ENCODE peak calls at places on chromosomes 11 and 22, in five cellular contexts. E, S, O, N and I are unnamed samples.

GRCh38 chr22:22558972-22559603 is at the start of gene PRAME:
- ATAC-seq in S (peak), O (peak), E (peak), N (peak), I (no peak)

GRCh38 chr11:65574963-65575567 is 788 bp upstream of the EHBP1L1 start:
- ATAC-seq in E (peak), O (no peak), S (no peak), N (peak), I (no peak)

GRCh38 chr22:38196791-38197429 is 4.9 kb upstream of the MAFF start:
- ATAC-seq in E (peak), O (no peak), N (no peak), S (no peak), I (no peak)

GRCh38 chr11:102625163-102625562 is at the start of gene MMP20:
- ATAC-seq in S (peak), E (no peak), N (no peak), O (no peak), I (no peak)

GRCh38 chr11:65790104-65790901 is 3.4 kb downstream of the OVOL1 start:
- ATAC-seq in S (peak), O (no peak), N (no peak), E (peak), I (no peak)

GRCh38 chr11:1304376-1304775 is 5.1 kb downstream of the TOLLIP start:
- ATAC-seq in N (no peak), O (no peak), E (no peak), S (peak), I (no peak)

GRCh38 chr11:19628018-19628417 is 84.6 kb upstream of the NAV2 start:
- ATAC-seq in S (no peak), O (peak), E (no peak), N (no peak), I (peak)

GRCh38 chr11:83662494-83662893 is 376.3 kb upstream of the CCDC90B start:
- ATAC-seq in E (no peak), S (peak), O (no peak), N (no peak), I (no peak)

GRCh38 chr11:1916986-1917522 is 2.4 kb upstream of the TNNT3 start:
- ATAC-seq in E (no peak), O (peak), N (peak), S (no peak), I (no peak)

GRCh38 chr11:47183969-47184368 is 2.3 kb downstream of the PACSIN3 start:
- ATAC-seq in S (no peak), E (no peak), N (no peak), O (no peak), I (no peak)

GRCh38 chr22:28907311-28908008 is 24.1 kb downstream of the ZNRF3 start:
- ATAC-seq in O (no peak), E (no peak), N (peak), S (no peak), I (no peak)

GRCh38 chr22:46945481-46945880 is 183.0 kb downstream of the TBC1D22A start:
- ATAC-seq in N (no peak), O (no peak), S (no peak), E (no peak), I (no peak)

GRCh38 chr11:128707671-128708070 is 13.8 kb downstream of the FLI1 start:
- ATAC-seq in O (no peak), E (no peak), N (no peak), S (no peak), I (no peak)

GRCh38 chr11:10397226-10397987 is 57.7 kb upstream of the AMPD3 start:
- ATAC-seq in S (no peak), N (no peak), O (no peak), E (no peak), I (no peak)

GRCh38 chr11:81237139-81237538 is 1496.5 kb downstream of the FAM181B start:
- ATAC-seq in S (peak), O (no peak), E (no peak), N (peak), I (no peak)

GRCh38 chr22:32660292-32660691 is 141.2 kb upstream of the TIMP3 start:
- ATAC-seq in S (peak), O (peak), N (peak), E (peak), I (peak)

GRCh38 chr11:92839450-92839849 is 130.0 kb upstream of the MTNR1B start:
- ATAC-seq in N (no peak), O (no peak), E (no peak), S (no peak), I (no peak)

GRCh38 chr22:43848366-43849171 is 13.7 kb downstream of the SULT4A1 start:
- ATAC-seq in E (peak), S (peak), N (peak), O (no peak), I (no peak)

GRCh38 chr11:78860720-78861422 is 286.2 kb upstream of the NARS2 start:
- ATAC-seq in S (no peak), O (no peak), E (no peak), N (no peak), I (no peak)

GRCh38 chr11:48125866-48126265 is 90.7 kb upstream of the OR4B1 start:
- ATAC-seq in E (no peak), O (no peak), N (no peak), S (no peak), I (no peak)

GRCh38 chr11:76269661-76270322 is 63.5 kb upstream of the WNT11 start:
- ATAC-seq in O (no peak), E (no peak), N (no peak), S (peak), I (no peak)

GRCh38 chr11:66617148-66617814 is 851 bp downstream of the RBM14 start:
- ATAC-seq in E (no peak), S (peak), N (no peak), O (peak), I (peak)

GRCh38 chr11:122108192-122108799 is 7.7 kb downstream of the BLID start:
- ATAC-seq in S (peak), N (peak), O (no peak), E (no peak), I (no peak)

GRCh38 chr11:2511421-2512369 is 66.9 kb downstream of the KCNQ1 start:
- ATAC-seq in S (no peak), O (peak), N (no peak), E (no peak), I (peak)

GRCh38 chr11:123062892-123063395 is 1.0 kb upstream of the HSPA8 start:
- ATAC-seq in O (peak), S (peak), E (peak), N (peak), I (no peak)

GRCh38 chr22:26547426-26547825 is 35.2 kb upstream of the TFIP11 start:
- ATAC-seq in N (no peak), O (no peak), E (no peak), S (no peak), I (no peak)

GRCh38 chr11:47345890-47346563 is 6.5 kb downstream of the MYBPC3 start:
- ATAC-seq in S (no peak), N (no peak), E (no peak), O (no peak), I (no peak)

DNA sequence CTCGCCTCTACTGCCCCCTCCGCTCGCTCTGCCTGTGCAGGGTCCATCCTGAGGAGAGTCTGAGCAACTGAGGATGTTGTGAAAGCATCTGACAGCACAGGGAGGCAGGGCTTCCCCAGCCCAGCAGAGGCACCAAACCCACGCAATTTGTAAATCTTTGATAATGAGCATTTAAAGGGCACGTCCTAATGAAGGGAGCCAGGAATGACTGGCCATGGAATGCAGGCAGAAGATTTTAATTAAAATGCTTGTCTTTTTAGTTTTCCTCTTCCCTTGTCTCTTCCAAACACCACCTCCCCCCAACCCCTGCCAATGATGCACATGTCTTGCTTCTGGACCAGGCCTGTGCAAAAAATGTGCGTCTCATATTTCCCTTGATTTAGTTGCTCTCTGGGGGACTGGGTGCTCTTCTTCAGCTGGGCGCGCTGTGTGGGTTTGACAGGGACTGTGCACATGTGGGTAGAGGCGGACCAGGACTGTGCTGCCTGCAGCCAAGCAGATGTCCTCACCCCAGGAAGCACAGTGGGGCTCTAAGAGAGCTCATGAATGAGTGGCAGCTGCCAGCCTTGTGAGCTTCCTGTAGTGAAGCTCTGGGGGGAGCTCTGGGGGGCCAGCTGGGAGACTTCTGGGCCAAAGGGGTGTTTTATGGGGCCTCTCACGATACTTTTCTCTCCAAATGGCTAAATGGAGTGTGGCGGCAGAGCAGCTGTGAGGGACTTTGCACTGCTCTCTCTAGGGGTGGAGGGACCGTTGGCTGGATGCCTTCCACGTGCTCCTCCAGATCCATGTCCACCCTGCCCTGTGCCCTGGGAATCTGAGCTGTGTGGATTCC is 273.5 kb downstream of the ST3GAL4 start:
- ATAC-seq in E (no peak), N (peak), O (peak), S (peak), I (peak)
- TF ChIP-seq EP300 in E (no peak), N (no peak), O (no peak), S (no peak), I (no peak)

GRCh38 chr11:33899383-33900037 is 7.6 kb upstream of the LMO2 start:
- ATAC-seq in O (peak), E (peak), N (no peak), S (no peak), I (peak)
- TF ChIP-seq POLR2AphosphoS5 in O (peak), E (no peak), N (no peak), S (no peak), I (peak)

GRCh38 chr11:27207025-27207650 is 155.9 kb downstream of the CCDC34 start:
- ATAC-seq in E (peak), N (no peak), S (no peak), O (no peak), I (no peak)

GRCh38 chr11:27208846-27209245 is 154.2 kb downstream of the CCDC34 start:
- ATAC-seq in E (no peak), O (no peak), S (no peak), N (no peak), I (no peak)

GRCh38 chr11:27210509-27210908 is 152.5 kb downstream of the CCDC34 start:
- ATAC-seq in S (no peak), O (no peak), E (no peak), N (no peak), I (no peak)

GRCh38 chr11:27211370-27212127 is 151.5 kb downstream of the CCDC34 start:
- ATAC-seq in S (no peak), N (no peak), E (peak), O (no peak), I (no peak)

GRCh38 chr11:27209562-27210005 is 153.4 kb downstream of the CCDC34 start:
- ATAC-seq in S (peak), O (peak), N (peak), E (peak), I (peak)
- TF ChIP-seq EP300 in S (no peak), O (no peak), N (no peak), E (peak), I (no peak)

DNA sequence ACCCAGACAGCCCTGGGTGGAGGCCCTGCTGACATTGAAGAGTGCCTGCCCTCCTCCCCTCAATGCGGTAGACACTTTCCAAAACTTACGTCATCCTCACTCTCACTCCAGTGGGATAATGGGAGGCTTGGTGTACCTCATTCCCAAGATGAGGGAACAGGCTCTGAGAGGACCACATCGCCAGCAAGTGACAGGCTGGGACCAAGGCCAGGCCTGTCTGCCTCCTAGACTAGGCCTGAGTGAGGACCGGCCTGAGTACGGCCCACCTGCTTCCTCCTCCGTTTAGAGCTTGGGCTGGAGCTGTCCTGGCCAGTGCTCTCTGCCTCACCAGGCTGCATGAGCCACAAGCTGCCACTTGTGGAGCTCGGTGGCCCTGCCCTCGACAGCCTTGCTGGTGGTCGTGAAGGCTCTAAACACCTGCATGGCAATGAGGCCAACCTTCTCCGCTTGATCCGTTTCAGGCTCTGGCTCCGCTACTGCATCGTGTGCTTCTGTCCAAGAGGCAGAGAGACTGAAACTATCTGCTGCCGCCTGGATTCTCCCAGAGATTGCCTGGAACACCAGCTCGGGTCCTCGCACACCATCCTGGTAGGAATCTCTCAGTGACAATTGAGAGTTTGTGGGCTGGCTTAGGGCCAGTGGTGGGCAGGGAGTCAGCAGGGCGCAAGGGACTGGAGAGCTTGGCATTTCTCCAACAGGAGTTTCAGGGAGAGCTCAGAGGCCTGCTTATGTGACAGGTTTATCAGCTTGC is 9.5 kb downstream of the LRRC75B start:
- ATAC-seq in N (no peak), S (peak), O (peak), E (no peak), I (peak)
- TF ChIP-seq POLR2AphosphoS5 in N (no peak), S (peak), O (no peak), E (no peak), I (no peak)

GRCh38 chr11:120257346-120257745 is 17.4 kb downstream of the POU2F3 start:
- ATAC-seq in E (no peak), N (no peak), O (no peak), S (no peak), I (no peak)
- TF ChIP-seq EP300 in E (no peak), N (no peak), O (no peak), S (no peak), I (no peak)

GRCh38 chr11:12808519-12808918 is 134.3 kb downstream of the TEAD1 start:
- ATAC-seq in E (no peak), N (peak), S (no peak), O (no peak), I (no peak)

GRCh38 chr11:12807621-12808020 is 133.4 kb downstream of the TEAD1 start:
- ATAC-seq in N (no peak), S (no peak), O (no peak), E (no peak), I (no peak)

GRCh38 chr11:12812849-12813248 is 138.6 kb downstream of the TEAD1 start:
- ATAC-seq in S (no peak), E (peak), O (no peak), N (no peak), I (no peak)

GRCh38 chr11:12811861-12812260 is 137.6 kb downstream of the TEAD1 start:
- ATAC-seq in O (no peak), E (no peak), N (no peak), S (no peak), I (no peak)

DNA sequence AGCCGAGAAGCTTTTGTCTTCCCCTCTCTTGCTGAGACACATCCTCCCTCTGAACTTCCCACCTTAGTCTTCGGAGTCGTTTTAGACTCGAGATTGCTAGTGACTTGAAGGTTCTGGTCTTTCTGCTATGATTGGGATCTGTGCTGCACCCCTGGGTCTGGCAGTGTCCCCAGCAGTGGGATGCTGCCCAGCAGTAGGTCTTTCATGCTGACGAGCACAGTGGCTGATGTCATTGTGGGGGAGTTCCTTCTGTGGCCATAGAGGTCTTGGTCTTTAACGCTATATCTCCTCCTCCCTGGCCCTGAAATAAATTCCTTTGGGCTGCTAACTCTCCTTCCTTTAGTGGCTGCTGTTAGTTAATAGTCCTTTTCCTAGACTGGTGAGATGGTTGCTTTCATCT is 136.3 kb downstream of the TEAD1 start:
- ATAC-seq in O (peak), N (no peak), S (no peak), E (peak), I (no peak)
- TF ChIP-seq POLR2AphosphoS5 in O (no peak), N (no peak), S (no peak), E (no peak), I (no peak)